ENCODE peak calls at places on chromosomes 1 and 21, in five cellular contexts. A, P, G, B and D are unnamed samples.

GRCh38 chr1:117569956-117570355 is 35.9 kb upstream of the TENT5C start:
- DNase-seq in A (no peak), P (no peak), G (no peak), B (no peak), D (no peak)

GRCh38 chr1:108811611-108812010 is 45.3 kb downstream of the AKNAD1 start:
- DNase-seq in A (no peak), P (no peak), G (no peak), B (no peak), D (no peak)

GRCh38 chr1:224509881-224510280 is 75.3 kb upstream of the WDR26 start:
- DNase-seq in A (no peak), P (no peak), G (no peak), B (no peak), D (no peak)

GRCh38 chr1:185759061-185759460 is 24.9 kb downstream of the HMCN1 start:
- DNase-seq in A (no peak), P (no peak), G (no peak), B (no peak), D (no peak)

GRCh38 chr1:67367370-67368345 is 60.0 kb downstream of the IL12RB2 start:
- DNase-seq in A (no peak), P (no peak), G (no peak), B (no peak), D (peak; percentile 59)

GRCh38 chr1:3469104-3469848 is 14.8 kb downstream of the ARHGEF16 start:
- DNase-seq in A (no peak), P (no peak), G (peak; percentile 83), B (no peak), D (no peak)

GRCh38 chr1:14626869-14627607 is 28.6 kb downstream of the KAZN start:
- DNase-seq in A (no peak), P (peak; percentile 53), G (no peak), B (no peak), D (no peak)

GRCh38 chr1:74422379-74423155 is 89.8 kb downstream of the LRRC53 start:
- DNase-seq in A (no peak), P (no peak), G (no peak), B (no peak), D (no peak)

GRCh38 chr1:5936126-5936525 is 56.1 kb downstream of the NPHP4 start:
- DNase-seq in A (no peak), P (no peak), G (no peak), B (no peak), D (no peak)

GRCh38 chr1:155011004-155011416 is 8.4 kb downstream of the ZBTB7B start:
- DNase-seq in A (no peak), P (no peak), G (no peak), B (no peak), D (no peak)

GRCh38 chr1:74712863-74713262 is 20.0 kb downstream of the CRYZ start:
- DNase-seq in A (no peak), P (no peak), G (no peak), B (no peak), D (no peak)

GRCh38 chr1:243713470-243714186 is 136.4 kb downstream of the AKT3 start:
- DNase-seq in A (no peak), P (no peak), G (no peak), B (no peak), D (no peak)

GRCh38 chr1:48082271-48082925 is 85.2 kb upstream of the TRABD2B start:
- DNase-seq in A (no peak), P (peak; percentile 39), G (no peak), B (no peak), D (no peak)

GRCh38 chr1:115677172-115677542 is 35.4 kb downstream of the VANGL1 start:
- DNase-seq in A (no peak), P (no peak), G (no peak), B (no peak), D (no peak)

GRCh38 chr1:215002471-215002870 is 80.1 kb upstream of the KCNK2 start:
- DNase-seq in A (no peak), P (no peak), G (no peak), B (peak; percentile 95), D (no peak)

DNA sequence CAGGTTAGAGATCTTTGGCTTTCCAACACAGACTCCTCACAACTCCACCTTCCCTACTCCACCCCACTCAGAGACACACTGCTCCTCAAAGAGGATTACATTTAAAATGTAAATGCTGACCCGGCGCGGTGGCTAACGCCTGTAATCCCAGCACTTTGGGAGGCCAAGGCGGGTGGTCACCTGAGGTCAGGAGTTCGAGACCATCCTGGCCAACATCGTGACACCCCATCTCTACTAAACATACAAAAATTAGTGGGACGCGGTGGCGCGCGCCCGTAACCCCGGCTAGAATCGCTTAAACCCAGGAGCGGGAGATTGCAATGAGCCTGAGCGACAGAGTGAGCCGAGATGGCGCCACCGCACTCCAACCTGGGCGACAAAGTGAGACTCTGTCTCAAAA is 1.8 kb upstream of the ANP32E start:
- DNase-seq in A (no peak), P (peak; percentile 68), G (no peak), B (no peak), D (no peak)
- TF ChIP-seq CTCF in A (no peak), P (no peak), G (no peak), B (no peak), D (no peak)

DNA sequence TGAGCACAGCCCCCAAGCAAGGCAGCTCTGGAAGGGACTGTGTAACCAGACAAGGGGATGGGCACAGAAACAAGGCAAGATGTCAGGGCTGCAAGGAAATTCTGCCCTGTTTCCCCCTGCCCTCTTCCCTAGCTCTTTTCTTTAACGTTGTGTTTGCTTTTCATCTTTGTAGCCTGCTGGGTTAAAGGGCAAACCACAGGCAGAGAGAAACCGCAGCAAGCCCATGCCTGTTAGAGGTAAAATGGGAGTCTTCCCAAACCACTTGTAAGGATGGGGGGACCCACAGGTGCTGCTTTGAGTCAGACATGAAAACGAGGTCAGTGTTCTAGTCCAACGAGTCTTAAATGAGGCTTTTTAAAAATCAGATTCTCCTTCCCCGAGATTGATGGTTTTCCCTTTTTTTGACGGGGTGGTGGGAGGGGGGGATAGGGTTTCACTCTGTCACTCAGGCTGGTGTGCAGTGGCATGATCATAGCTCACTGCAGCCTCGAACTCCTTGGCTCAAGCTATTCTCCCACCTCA is 13.3 kb downstream of the TGFBR3 start:
- DNase-seq in A (no peak), P (no peak), G (no peak), B (no peak), D (no peak)
- TF ChIP-seq CTCF in A (no peak), P (no peak), G (no peak), B (no peak), D (no peak)

GRCh38 chr1:222124602-222125001 is 382.7 kb upstream of the DUSP10 start:
- DNase-seq in A (no peak), P (no peak), G (no peak), B (no peak), D (no peak)
- TF ChIP-seq CTCF in A (no peak), P (no peak), G (peak; percentile 47), B (peak; percentile 68), D (no peak)

GRCh38 chr21:39386899-39387298 is 38.0 kb upstream of the HMGN1 start:
- DNase-seq in A (no peak), P (peak; percentile 48), G (no peak), B (no peak), D (no peak)

GRCh38 chr21:39390212-39390765 is 41.4 kb upstream of the HMGN1 start:
- DNase-seq in A (no peak), P (peak; percentile 75), G (no peak), B (no peak), D (no peak)

GRCh38 chr21:39388038-39388810 is 39.3 kb upstream of the HMGN1 start:
- DNase-seq in A (peak; percentile 97), P (peak; percentile 98), G (peak; percentile 97), B (peak; percentile 80), D (peak; percentile 91)

GRCh38 chr21:39387461-39388037 is 38.7 kb upstream of the HMGN1 start:
- DNase-seq in A (peak; percentile 95), P (peak; percentile 98), G (no peak), B (peak; percentile 81), D (peak; percentile 91)

DNA sequence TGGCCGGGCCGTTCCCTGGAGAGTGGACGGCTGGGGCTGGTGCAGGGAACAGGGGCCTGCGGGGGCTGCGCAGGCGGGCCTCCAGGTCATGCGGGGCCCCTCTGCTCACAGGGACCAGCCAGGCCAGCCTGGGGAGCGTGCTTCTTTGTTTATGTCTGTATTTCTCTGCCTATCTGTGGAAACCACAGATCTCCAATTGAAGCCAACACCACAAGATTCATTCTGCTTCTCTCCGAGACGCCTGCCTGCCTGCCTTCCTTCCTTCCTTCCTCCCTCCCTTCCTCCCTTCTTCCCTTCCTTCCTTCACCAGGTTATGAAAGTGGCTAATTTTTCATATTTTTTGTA is 39.9 kb upstream of the HMGN1 start:
- DNase-seq in A (no peak), P (no peak), G (no peak), B (no peak), D (no peak)
- TF ChIP-seq CTCF in A (no peak), P (no peak), G (no peak), B (no peak), D (no peak)

DNA sequence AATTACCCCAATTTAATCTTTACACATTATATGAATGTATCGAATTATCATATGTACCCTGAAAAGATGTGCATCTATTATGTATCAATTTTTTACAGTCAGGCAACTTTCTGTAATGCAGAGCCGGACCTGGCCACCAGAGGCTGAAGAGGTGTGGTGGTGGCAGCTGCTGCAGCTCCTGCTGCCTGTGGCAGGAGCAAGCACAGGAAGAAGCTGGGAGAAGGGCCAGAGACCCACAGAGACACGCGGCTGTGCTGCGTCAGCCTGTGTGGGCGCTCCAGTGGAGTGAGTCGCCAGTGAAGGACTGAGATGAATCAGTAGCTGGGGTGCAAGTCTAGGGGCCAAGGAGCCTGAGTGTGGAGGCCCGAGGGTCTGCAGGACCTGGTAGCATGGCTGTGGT is 74.3 kb upstream of the COG2 start:
- DNase-seq in A (no peak), P (no peak), G (no peak), B (no peak), D (peak; percentile 82)
- TF ChIP-seq CTCF in A (no peak), P (no peak), G (no peak), B (no peak), D (peak; percentile 61)

GRCh38 chr1:63773815-63774616 is at the start of gene ROR1:
- DNase-seq in A (peak; percentile 89), P (peak; percentile 97), G (peak; percentile 96), B (peak; percentile 84), D (peak; percentile 94)
- TF ChIP-seq CTCF in A (peak; percentile 26), P (no peak), G (peak; percentile 85), B (peak; percentile 81), D (peak; percentile 81)